ENCODE peak calls at places on chromosomes 5 and 9, in nine cellular contexts. O is lower lobe of right lung; R is fibroblast of mammary gland; Y is NCI-H2081; Q is NCI-H1105; A is stimulated activated CD4-positive, alpha-beta T cell treated with anti-CD3 and anti-CD28 coated beads, TNF-alpha, amount 100 ng/mL, for 24 hours; W is MV-4-11; E is heart right ventricle; S is HTR-8/SVneo. V is an unnamed sample.

GRCh38 chr9:7178729-7179128 is 421.0 kb downstream of the KDM4C start:
- DNase-seq in E (no peak), W (no peak), Y (no peak), R (no peak), O (no peak), S (no peak), Q (no peak), A (no peak), V (no peak)

GRCh38 chr5:528625-529511 is 4.6 kb upstream of the SLC9A3 start:
- DNase-seq in W (no peak), Y (no peak), Q (no peak), A (no peak), S (no peak), R (no peak), O (peak), E (no peak), V (no peak)

GRCh38 chr9:121718063-121718462 is 66.6 kb downstream of the DAB2IP start:
- DNase-seq in S (no peak), W (no peak), A (no peak), Y (no peak), O (no peak), Q (no peak), R (peak), E (no peak), V (no peak)

GRCh38 chr9:35726876-35727438 is 5.0 kb downstream of the TLN1 start:
- DNase-seq in Q (no peak), A (no peak), W (peak), R (peak), E (peak), O (peak), Y (peak), S (no peak), V (peak)

GRCh38 chr5:137560414-137560813 is 61.3 kb upstream of the SPOCK1 start:
- DNase-seq in E (no peak), R (no peak), Y (no peak), A (no peak), S (no peak), W (no peak), Q (no peak), O (no peak), V (no peak)

GRCh38 chr5:72848474-72849428 is 32.3 kb downstream of the TNPO1 start:
- DNase-seq in Y (peak), R (no peak), E (peak), A (peak), O (peak), Q (peak), W (peak), S (no peak), V (no peak)

GRCh38 chr5:101929628-101930027 is 366.5 kb downstream of the SLCO4C1 start:
- DNase-seq in A (no peak), W (no peak), O (no peak), Y (peak), R (no peak), S (no peak), Q (no peak), E (no peak), V (no peak)

GRCh38 chr5:108801776-108802175 is 54.1 kb downstream of the FER start:
- DNase-seq in O (no peak), R (peak), S (peak), Y (no peak), Q (no peak), A (no peak), E (no peak), W (peak), V (peak)

GRCh38 chr5:169712428-169712827 is 75.4 kb downstream of the DOCK2 start:
- DNase-seq in O (no peak), Y (no peak), A (no peak), Q (no peak), R (no peak), E (no peak), W (no peak), S (no peak), V (peak)

GRCh38 chr5:140020601-140021177 is 22.4 kb downstream of the NRG2 start:
- DNase-seq in A (no peak), Y (no peak), E (no peak), Q (no peak), S (no peak), O (no peak), W (no peak), R (peak), V (no peak)

GRCh38 chr9:114953016-114953415 is 22.6 kb upstream of the TNFSF8 start:
- DNase-seq in Q (no peak), Y (no peak), R (no peak), S (no peak), O (no peak), A (no peak), W (no peak), E (no peak), V (no peak)

GRCh38 chr5:165370772-165371171 is 1865.4 kb downstream of the MAT2B start:
- DNase-seq in E (no peak), W (no peak), S (peak), Y (no peak), O (no peak), R (peak), Q (no peak), A (no peak), V (peak)

GRCh38 chr9:111805841-111806241 is 11.1 kb upstream of the SHOC1 start:
- DNase-seq in O (no peak), S (peak), Y (no peak), Q (no peak), E (no peak), A (no peak), W (no peak), R (peak), V (peak)

GRCh38 chr9:136324501-136325300 is 2.6 kb upstream of the GPSM1 start:
- DNase-seq in E (peak), A (no peak), R (no peak), S (no peak), O (peak), Q (no peak), Y (no peak), W (no peak), V (no peak)

GRCh38 chr5:23389543-23390215 is 117.7 kb upstream of the PRDM9 start:
- DNase-seq in A (no peak), Y (peak), S (no peak), W (no peak), E (peak), R (no peak), O (no peak), Q (peak), V (no peak)

GRCh38 chr9:106286249-106286648 is 576.7 kb upstream of the ZNF462 start:
- DNase-seq in W (peak), A (no peak), S (no peak), R (peak), E (no peak), O (no peak), Y (peak), Q (no peak), V (no peak)

GRCh38 chr5:172958268-172959046 is 767 bp upstream of the RPL26L1 start:
- DNase-seq in Q (no peak), E (peak), S (no peak), R (peak), Y (peak), O (peak), A (peak), W (peak), V (peak)

GRCh38 chr5:179185256-179186091 is 125.3 kb downstream of the ZNF354C start:
- DNase-seq in O (peak), R (no peak), W (no peak), A (no peak), Q (no peak), Y (no peak), E (no peak), S (no peak), V (no peak)

GRCh38 chr9:125407974-125408900 is 146.6 kb downstream of the GAPVD1 start:
- DNase-seq in O (peak), S (peak), Y (peak), E (peak), A (peak), R (peak), W (peak), Q (peak), V (peak)

GRCh38 chr5:14218897-14219573 is 75.9 kb downstream of the TRIO start:
- DNase-seq in E (no peak), A (no peak), O (no peak), R (peak), Y (no peak), S (no peak), W (no peak), Q (no peak), V (no peak)

GRCh38 chr5:76493190-76493837 is 90.2 kb downstream of the IQGAP2 start:
- DNase-seq in R (no peak), E (no peak), S (no peak), Q (no peak), O (no peak), W (no peak), Y (no peak), A (no peak), V (no peak)

GRCh38 chr5:156479864-156480263 is 152.9 kb downstream of the SGCD start:
- DNase-seq in R (peak), E (no peak), Y (no peak), S (no peak), A (no peak), Q (no peak), W (peak), O (no peak), V (peak)

GRCh38 chr5:135108992-135109391 is 75.0 kb upstream of the PITX1 start:
- DNase-seq in W (no peak), A (no peak), S (no peak), Y (no peak), O (no peak), R (no peak), E (no peak), Q (no peak), V (no peak)

GRCh38 chr5:72129730-72130129 is 22.5 kb downstream of the MAP1B start:
- DNase-seq in O (no peak), E (no peak), W (no peak), R (no peak), Q (no peak), A (no peak), Y (no peak), S (no peak), V (no peak)

GRCh38 chr9:134057751-134058701 is 9.8 kb downstream of the BRD3 start:
- DNase-seq in W (no peak), O (peak), R (no peak), Y (no peak), Q (no peak), S (no peak), E (no peak), A (no peak), V (no peak)

GRCh38 chr5:163915481-163915961 is 410.1 kb downstream of the MAT2B start:
- DNase-seq in E (no peak), W (peak), S (peak), Y (peak), O (peak), A (no peak), R (peak), Q (no peak), V (peak)

GRCh38 chr5:136035837-136036236 is 7.0 kb downstream of the TGFBI start:
- DNase-seq in O (no peak), S (no peak), A (no peak), E (no peak), Y (no peak), R (no peak), Q (no peak), W (no peak), V (no peak)

GRCh38 chr5:57532513-57533497 is 50.2 kb upstream of the ACTBL2 start:
- DNase-seq in S (no peak), Y (no peak), A (no peak), O (no peak), E (no peak), W (no peak), R (peak), Q (no peak), V (no peak)

GRCh38 chr5:148805323-148806290 is 20.8 kb upstream of the ADRB2 start:
- DNase-seq in Q (no peak), Y (no peak), W (peak), R (peak), S (peak), A (no peak), E (peak), O (peak), V (no peak)

GRCh38 chr5:146283344-146283761 is 55.3 kb upstream of the POU4F3 start:
- DNase-seq in W (no peak), S (peak), R (peak), O (no peak), E (no peak), A (no peak), Q (no peak), Y (no peak), V (peak)

GRCh38 chr9:131053896-131054295 is 42.4 kb upstream of the AIF1L start:
- DNase-seq in R (no peak), Q (no peak), E (no peak), Y (no peak), A (no peak), S (no peak), W (no peak), O (no peak), V (no peak)

GRCh38 chr5:54673523-54674225 is 156.1 kb downstream of the SNX18 start:
- DNase-seq in A (peak), R (no peak), O (peak), E (peak), S (no peak), Q (no peak), W (peak), Y (no peak), V (no peak)

GRCh38 chr5:115470921-115471320 is 73.7 kb downstream of the FEM1C start:
- DNase-seq in E (no peak), Y (no peak), R (peak), A (no peak), Q (no peak), S (no peak), O (no peak), W (no peak), V (peak)

GRCh38 chr9:94553029-94553938 is 1.6 kb upstream of the PCAT7 start:
- DNase-seq in Q (no peak), R (no peak), W (no peak), Y (peak), S (no peak), A (no peak), E (no peak), O (no peak), V (no peak)

GRCh38 chr5:25330721-25331120 is 685.9 kb upstream of the CDH10 start:
- DNase-seq in R (no peak), A (no peak), W (no peak), O (peak), E (no peak), Q (no peak), Y (no peak), S (no peak), V (no peak)

GRCh38 chr5:141855265-141856029 is 22.8 kb downstream of the PCDH1 start:
- DNase-seq in O (no peak), E (peak), S (no peak), R (no peak), Q (peak), A (no peak), Y (peak), W (no peak), V (no peak)

V was measured in HCEC 1CT.